ENCODE peak calls at places on chromosome 13, in five cellular contexts. C is Karpas-422, F is astrocyte, M is choroid plexus epithelial cell, G is pancreas. S is an unnamed sample.

GRCh38 chr13:103218253-103218652 is 152.0 kb upstream of the SLC10A2 start:
- DNase-seq in M (no peak), F (peak), C (no peak), G (no peak), S (no peak)

GRCh38 chr13:29543230-29544215 is 52.0 kb downstream of the SLC7A1 start:
- DNase-seq in G (no peak), F (peak), C (no peak), M (peak), S (peak)

GRCh38 chr13:100646030-100646673 is 28.4 kb downstream of the TMTC4 start:
- DNase-seq in F (peak), G (no peak), M (peak), C (no peak), S (peak)

GRCh38 chr13:25860862-25861261 is 191.0 kb downstream of the SHISA2 start:
- DNase-seq in C (no peak), G (no peak), M (peak), F (peak), S (peak)

GRCh38 chr13:44231786-44232516 is 141.7 kb upstream of the SERP2 start:
- DNase-seq in M (peak), G (peak), C (no peak), F (peak), S (peak)

GRCh38 chr13:30125422-30126073 is 181.8 kb downstream of the KATNAL1 start:
- DNase-seq in F (peak), G (no peak), C (no peak), M (peak), S (peak)

GRCh38 chr13:60756306-60756705 is 359.3 kb downstream of the TDRD3 start:
- DNase-seq in G (no peak), M (no peak), C (no peak), F (no peak), S (no peak)

GRCh38 chr13:21148557-21149258 is 27.6 kb downstream of the SKA3 start:
- DNase-seq in M (no peak), F (no peak), C (no peak), G (no peak), S (no peak)

GRCh38 chr13:49093376-49093775 is 117.7 kb downstream of the FNDC3A start:
- DNase-seq in C (no peak), G (no peak), M (no peak), F (no peak), S (no peak)

GRCh38 chr13:76387561-76387960 is 498.6 kb downstream of the KCTD12 start:
- DNase-seq in C (no peak), F (no peak), G (no peak), M (peak), S (no peak)

GRCh38 chr13:46202956-46203355 is 8.8 kb upstream of the LRRC63 start:
- DNase-seq in G (no peak), F (no peak), C (peak), M (no peak), S (no peak)

GRCh38 chr13:64675256-64675892 is 2554.8 kb downstream of the PCDH9 start:
- DNase-seq in C (no peak), G (no peak), F (peak), M (peak), S (peak)

GRCh38 chr13:22874839-22875238 is 305.9 kb upstream of the SGCG start:
- DNase-seq in M (no peak), G (no peak), F (no peak), C (no peak), S (no peak)

GRCh38 chr13:77219401-77219800 is 107.5 kb downstream of the MYCBP2 start:
- DNase-seq in F (no peak), C (no peak), M (no peak), G (no peak), S (no peak)

GRCh38 chr13:43316997-43317396 is 293.6 kb downstream of the DNAJC15 start:
- DNase-seq in C (no peak), M (peak), G (no peak), F (peak), S (no peak)

GRCh38 chr13:78326608-78327007 is 276.7 kb downstream of the POU4F1 start:
- DNase-seq in G (no peak), M (no peak), C (no peak), F (peak), S (no peak)

GRCh38 chr13:41456768-41457588 is at the start of gene RGCC:
- DNase-seq in M (peak), C (peak), F (peak), G (peak), S (peak)

GRCh38 chr13:67273001-67273400 is 42.9 kb upstream of the PCDH9 start:
- DNase-seq in F (peak), C (no peak), M (peak), G (no peak), S (no peak)

GRCh38 chr13:66962953-66963352 is 267.2 kb downstream of the PCDH9 start:
- DNase-seq in M (no peak), G (no peak), F (no peak), C (no peak), S (no peak)

GRCh38 chr13:62357887-62358645 is 942.4 kb upstream of the PCDH20 start:
- DNase-seq in M (peak), F (peak), G (peak), C (peak), S (no peak)

GRCh38 chr13:113856716-113857065 is 7.2 kb downstream of the GAS6 start:
- DNase-seq in G (peak), F (peak), C (no peak), M (peak), S (no peak)

GRCh38 chr13:26468203-26468602 is 89.3 kb upstream of the WASF3 start:
- DNase-seq in F (no peak), G (no peak), M (no peak), C (no peak), S (no peak)

GRCh38 chr13:76129305-76130040 is 493.3 kb downstream of the LMO7 start:
- DNase-seq in M (no peak), G (no peak), F (no peak), C (no peak), S (no peak)

GRCh38 chr13:73062368-73062767 is 3.6 kb downstream of the KLF5 start:
- DNase-seq in G (no peak), F (no peak), M (no peak), C (no peak), S (no peak)

GRCh38 chr13:114118763-114119123 is 13.7 kb downstream of the RASA3 start:
- DNase-seq in C (no peak), G (peak), M (peak), F (no peak), S (no peak)

GRCh38 chr13:79937311-79938243 is 403.3 kb downstream of the SPRY2 start:
- DNase-seq in C (no peak), M (no peak), F (no peak), G (no peak), S (no peak)

GRCh38 chr13:80276371-80277289 is 64.3 kb downstream of the SPRY2 start:
- DNase-seq in C (no peak), G (no peak), F (peak), M (peak), S (no peak)

GRCh38 chr13:93635687-93636086 is 409.1 kb downstream of the GPC6 start:
- DNase-seq in C (no peak), G (no peak), M (peak), F (peak), S (no peak)

GRCh38 chr13:98050041-98050466 is 92.8 kb upstream of the FARP1 start:
- DNase-seq in M (no peak), F (no peak), C (no peak), G (no peak), S (peak)

GRCh38 chr13:93522486-93522885 is 295.9 kb downstream of the GPC6 start:
- DNase-seq in C (no peak), F (peak), G (no peak), M (peak), S (no peak)

GRCh38 chr13:92807343-92807742 is 419.3 kb upstream of the GPC6 start:
- DNase-seq in G (no peak), C (no peak), F (peak), M (peak), S (no peak)

DNA sequence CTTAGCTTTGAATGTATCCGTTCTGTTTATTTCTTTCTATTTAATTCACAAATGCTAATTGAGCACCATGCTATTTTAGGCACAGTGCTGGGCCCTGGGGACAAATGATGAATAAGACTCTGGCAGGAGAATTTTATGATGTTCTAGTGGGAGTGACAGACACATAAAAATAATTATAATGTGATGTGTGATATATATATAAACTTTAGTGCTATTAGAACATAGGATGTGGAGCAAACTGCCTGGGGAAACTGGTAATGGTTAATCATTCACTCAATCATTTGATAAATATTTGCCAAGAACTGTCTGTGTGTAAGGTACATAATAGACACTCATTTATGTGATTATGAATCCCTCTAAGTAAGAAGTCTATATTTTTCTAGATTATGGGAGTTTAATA is 50.7 kb upstream of the FRY start:
- DNase-seq in G (no peak), F (no peak), M (no peak), C (no peak), S (peak)
- H3K4me3 ChIP-seq in G (no peak), F (no peak), M (no peak), C (no peak), S (no peak)

GRCh38 chr13:112103260-112103843 is 36.4 kb downstream of the SOX1 start:
- DNase-seq in F (no peak), M (no peak), C (no peak), G (no peak), S (no peak)
- H3K4me3 ChIP-seq in F (no peak), M (no peak), C (no peak), G (no peak), S (no peak)

GRCh38 chr13:36907266-36907665 is 12.8 kb downstream of the SMAD9 start:
- DNase-seq in F (no peak), M (no peak), G (no peak), C (no peak), S (no peak)

GRCh38 chr13:36907801-36908200 is 12.2 kb downstream of the SMAD9 start:
- DNase-seq in M (no peak), G (no peak), C (no peak), F (no peak), S (no peak)

GRCh38 chr13:36905944-36906343 is 14.1 kb downstream of the SMAD9 start:
- DNase-seq in F (no peak), C (no peak), M (no peak), G (no peak), S (no peak)

DNA sequence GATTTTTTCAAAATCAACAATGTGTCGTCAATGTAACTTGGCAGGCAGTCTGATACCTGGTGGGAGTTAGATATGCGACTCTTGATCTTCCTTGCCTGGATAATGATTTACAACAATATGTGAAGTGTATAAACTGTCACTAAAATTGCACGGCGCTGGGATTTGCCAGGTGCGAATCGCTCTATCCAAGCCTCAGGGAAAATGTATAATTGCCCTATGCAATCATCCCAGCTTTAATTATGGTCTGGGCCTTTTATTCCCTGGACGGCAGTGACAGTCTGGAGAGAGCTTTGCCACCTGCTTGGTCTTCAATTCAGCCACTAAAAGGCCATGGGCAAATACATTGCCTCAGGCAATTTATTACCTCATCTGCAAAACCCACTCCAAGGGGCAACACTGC is 15.8 kb downstream of the SMAD9 start:
- DNase-seq in G (no peak), C (no peak), F (no peak), M (no peak), S (no peak)
- H3K4me3 ChIP-seq in G (no peak), C (no peak), F (no peak), M (no peak), S (no peak)

GRCh38 chr13:96984061-96984508 is 10.2 kb downstream of the OXGR1 start:
- DNase-seq in C (no peak), M (peak), F (no peak), G (peak), S (peak)
- H3K4me3 ChIP-seq in C (no peak), M (no peak), F (no peak), G (peak), S (no peak)

DNA sequence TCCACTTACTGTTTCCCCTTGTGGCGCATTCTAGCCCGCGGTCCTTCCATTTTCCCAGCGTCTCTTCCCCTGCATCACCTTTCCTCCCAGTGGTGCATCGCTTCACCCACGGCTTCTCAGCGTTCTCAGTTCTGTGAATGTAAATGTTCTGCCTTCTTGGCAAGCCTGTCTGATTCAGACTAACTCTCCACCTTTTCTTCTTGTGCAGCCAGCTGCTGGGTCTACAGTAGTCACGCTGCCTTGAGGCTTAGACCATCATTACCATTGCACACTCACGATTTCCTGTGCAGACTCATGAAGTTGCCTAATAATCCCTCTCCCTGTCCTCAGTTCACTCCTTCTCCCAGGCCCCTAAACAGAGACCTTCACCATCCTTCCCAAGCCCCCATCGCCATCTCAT is 75.0 kb downstream of the DHRS12 start:
- DNase-seq in F (peak), C (no peak), M (peak), G (no peak), S (peak)
- H3K4me3 ChIP-seq in F (no peak), C (no peak), M (no peak), G (no peak), S (no peak)

DNA sequence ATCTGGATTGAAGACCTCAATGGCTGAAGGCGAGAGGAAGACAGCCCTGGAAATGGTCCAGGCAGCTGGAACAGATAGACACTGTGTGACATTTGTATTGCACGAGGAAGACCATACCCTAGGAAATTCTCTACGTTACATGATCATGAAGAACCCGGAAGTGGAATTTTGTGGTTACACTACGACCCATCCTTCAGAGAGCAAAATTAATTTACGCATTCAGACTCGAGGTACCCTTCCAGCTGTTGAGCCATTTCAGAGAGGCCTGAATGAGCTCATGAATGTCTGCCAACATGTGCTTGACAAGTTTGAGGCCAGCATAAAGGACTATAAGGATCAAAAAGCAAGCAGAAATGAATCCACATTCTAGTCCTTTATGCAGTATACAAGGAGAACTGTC is 1.2 kb downstream of the POLR1D start:
- DNase-seq in G (no peak), M (no peak), F (no peak), C (no peak), S (no peak)
- H3K4me3 ChIP-seq in G (peak), M (no peak), F (no peak), C (peak), S (peak)

GRCh38 chr13:59203855-59204254 is 959.9 kb downstream of the DIAPH3 start:
- DNase-seq in G (no peak), F (no peak), C (no peak), M (no peak), S (no peak)

GRCh38 chr13:59205501-59205900 is 958.2 kb downstream of the DIAPH3 start:
- DNase-seq in M (no peak), C (no peak), G (no peak), F (no peak), S (no peak)

GRCh38 chr13:59201836-59202235 is 961.9 kb downstream of the DIAPH3 start:
- DNase-seq in G (no peak), C (no peak), F (no peak), M (no peak), S (no peak)
- H3K4me3 ChIP-seq in G (no peak), C (no peak), F (no peak), M (no peak), S (no peak)

S was measured in mammary epithelial cell.